ENCODE peak calls at places on chromosomes 4 and X, in six cellular contexts. I, Z, Q, V, D and M are unnamed samples.

GRCh38 chrX:129939986-129940385 is 34.0 kb downstream of the UTP14A start:
- DNase-seq in D (no peak), Z (no peak), Q (no peak), V (no peak), I (no peak), M (peak; percentile 64)

GRCh38 chrX:3962511-3963350 is 249.3 kb upstream of the PRKX start:
- DNase-seq in V (peak; percentile 18), Z (peak; percentile 64), Q (peak; percentile 36), D (peak; percentile 26), I (peak; percentile 34), M (peak; percentile 68)

GRCh38 chrX:119374736-119375135 is 24.4 kb upstream of the SLC25A43 start:
- DNase-seq in Z (peak; percentile 77), I (no peak), Q (no peak), D (peak; percentile 72), V (no peak), M (no peak)

GRCh38 chr4:44927361-44928061 is 201.2 kb upstream of the GNPDA2 start:
- DNase-seq in D (peak; percentile 50), Z (peak; percentile 57), Q (no peak), V (peak; percentile 0), I (peak; percentile 55), M (peak; percentile 58)

GRCh38 chr4:8427761-8428287 is 12.7 kb downstream of the ACOX3 start:
- DNase-seq in Z (peak; percentile 18), Q (no peak), I (no peak), V (peak; percentile 39), D (peak; percentile 70), M (peak; percentile 35)

GRCh38 chrX:76428243-76429130 is 977 bp downstream of the MAGEE1 start:
- DNase-seq in Q (no peak), V (peak; percentile 4), Z (no peak), D (peak; percentile 0), I (no peak), M (peak; percentile 10)

GRCh38 chr4:83170952-83171399 is 56.4 kb upstream of the PLAC8 start:
- DNase-seq in V (no peak), I (no peak), Q (no peak), D (no peak), Z (no peak), M (no peak)

GRCh38 chr4:39120418-39120817 is 58.4 kb downstream of the KLHL5 start:
- DNase-seq in V (no peak), I (no peak), Z (no peak), Q (no peak), D (no peak), M (no peak)

GRCh38 chr4:146029939-146030710 is 91.5 kb upstream of the ZNF827 start:
- DNase-seq in I (no peak), D (no peak), Z (peak; percentile 31), V (no peak), Q (no peak), M (no peak)

GRCh38 chr4:174907508-174907907 is 10.7 kb upstream of the ADAM29 start:
- DNase-seq in Q (no peak), Z (no peak), V (no peak), D (no peak), I (no peak), M (no peak)

GRCh38 chr4:8156617-8157016 is 2.0 kb downstream of the ABLIM2 start:
- DNase-seq in Q (no peak), I (no peak), Z (no peak), V (no peak), D (no peak), M (no peak)

GRCh38 chrX:146615807-146616206 is 193.8 kb upstream of the CXorf51B start:
- DNase-seq in Z (no peak), V (no peak), D (no peak), I (no peak), Q (no peak), M (no peak)

GRCh38 chr4:186820371-186820990 is 96.8 kb upstream of the FAT1 start:
- DNase-seq in V (peak; percentile 10), D (peak; percentile 42), Q (no peak), Z (no peak), I (no peak), M (peak; percentile 31)

GRCh38 chr4:138538743-138539142 is 296.6 kb upstream of the SLC7A11 start:
- DNase-seq in Z (no peak), I (no peak), D (no peak), V (no peak), Q (no peak), M (no peak)

GRCh38 chr4:61772116-61772515 is 572.0 kb downstream of the ADGRL3 start:
- DNase-seq in I (no peak), V (no peak), D (no peak), Z (peak; percentile 83), Q (no peak), M (no peak)

GRCh38 chrX:122512561-122513072 is 671.5 kb upstream of the GRIA3 start:
- DNase-seq in D (peak; percentile 41), Z (peak; percentile 3), V (no peak), I (no peak), Q (no peak), M (no peak)

GRCh38 chrX:9681011-9681410 is 84.6 kb downstream of the GPR143 start:
- DNase-seq in Z (no peak), Q (no peak), I (no peak), D (no peak), V (no peak), M (no peak)

GRCh38 chr4:144288011-144288903 is 147.7 kb upstream of the GYPA start:
- DNase-seq in V (no peak), D (no peak), Z (no peak), I (no peak), Q (no peak), M (peak; percentile 5)

GRCh38 chr4:8245879-8246833 is 23.4 kb upstream of the HTRA3 start:
- DNase-seq in Z (no peak), I (no peak), Q (no peak), D (no peak), V (no peak), M (no peak)

GRCh38 chr4:61094854-61095598 is 105.1 kb upstream of the ADGRL3 start:
- DNase-seq in D (no peak), V (no peak), Z (no peak), I (no peak), Q (peak; percentile 33), M (no peak)

GRCh38 chr4:16079046-16079445 is 4.8 kb downstream of the PROM1 start:
- DNase-seq in Z (no peak), Q (no peak), V (no peak), I (peak; percentile 15), D (no peak), M (no peak)

GRCh38 chr4:125125256-125125655 is 189.5 kb upstream of the FAT4 start:
- DNase-seq in Q (no peak), I (no peak), V (no peak), D (no peak), Z (no peak), M (peak; percentile 30)

GRCh38 chr4:101175896-101176676 is 171.2 kb downstream of the PPP3CA start:
- DNase-seq in Q (no peak), D (no peak), Z (no peak), V (no peak), I (no peak), M (no peak)

GRCh38 chr4:101174679-101175078 is 172.6 kb downstream of the PPP3CA start:
- DNase-seq in V (no peak), Z (no peak), I (no peak), D (no peak), Q (no peak), M (no peak)

GRCh38 chr4:101183224-101183623 is 164.1 kb downstream of the PPP3CA start:
- DNase-seq in Q (no peak), I (no peak), Z (no peak), D (no peak), V (no peak), M (no peak)

GRCh38 chr4:101177146-101177545 is 170.2 kb downstream of the PPP3CA start:
- DNase-seq in Z (no peak), V (no peak), I (no peak), Q (no peak), D (peak; percentile 32), M (no peak)

GRCh38 chr4:101178731-101179130 is 168.6 kb downstream of the PPP3CA start:
- DNase-seq in I (no peak), V (no peak), Q (no peak), Z (peak; percentile 38), D (peak; percentile 67), M (no peak)
- H2AFZ ChIP-seq in I (no peak overlapping the region), V (no peak overlapping the region), Q (no peak overlapping the region), Z (no peak overlapping the region), D (no peak overlapping the region), M (no peak overlapping the region)

DNA sequence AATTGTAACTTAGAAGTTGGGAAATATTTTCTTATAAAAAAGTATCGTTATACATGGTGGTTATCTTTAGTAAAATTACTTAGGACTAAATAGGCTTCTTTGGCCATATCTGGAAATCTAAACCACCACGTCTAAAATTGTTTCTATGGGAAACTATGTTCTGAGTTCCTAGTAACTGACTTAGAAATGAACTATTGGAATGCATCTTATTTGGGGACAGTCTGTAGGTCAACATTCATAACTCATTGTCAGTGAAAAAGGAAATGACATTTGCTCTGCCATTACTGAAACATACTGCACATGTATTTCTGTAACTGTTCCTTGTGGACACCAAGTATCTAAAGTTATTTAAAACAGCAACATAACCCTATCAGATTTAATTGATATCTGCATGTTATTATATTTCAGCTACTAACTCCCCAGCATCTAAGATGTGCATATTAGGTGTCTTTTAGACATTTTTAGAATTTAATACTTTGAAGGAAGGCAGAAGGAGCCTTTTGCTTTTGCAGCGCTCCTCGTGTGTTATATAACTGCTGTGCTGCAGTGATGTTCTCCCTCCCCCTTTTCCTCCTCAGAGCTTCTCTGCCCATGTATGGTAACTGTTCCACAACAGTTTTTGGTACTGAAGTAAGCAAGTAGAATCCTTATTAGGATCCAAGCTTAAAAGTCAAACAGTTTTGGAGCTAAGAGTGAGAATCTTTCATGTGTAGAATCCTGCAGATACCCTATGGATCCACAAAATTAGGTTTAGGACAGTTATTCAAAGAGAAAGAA is 37.2 kb upstream of the TMEM131L start:
- DNase-seq in I (no peak), V (no peak), D (no peak), Q (no peak), Z (no peak), M (no peak)
- H3F3A ChIP-seq in I (peaks cover 9% of the 10 kb centered on the region), V (no peaks in the 10 kb centered on the region), D (peaks cover 37% of the 10 kb centered on the region), Q (peaks cover 13% of the 10 kb centered on the region), Z (no peaks in the 10 kb centered on the region), M (no peaks in the 10 kb centered on the region)

DNA sequence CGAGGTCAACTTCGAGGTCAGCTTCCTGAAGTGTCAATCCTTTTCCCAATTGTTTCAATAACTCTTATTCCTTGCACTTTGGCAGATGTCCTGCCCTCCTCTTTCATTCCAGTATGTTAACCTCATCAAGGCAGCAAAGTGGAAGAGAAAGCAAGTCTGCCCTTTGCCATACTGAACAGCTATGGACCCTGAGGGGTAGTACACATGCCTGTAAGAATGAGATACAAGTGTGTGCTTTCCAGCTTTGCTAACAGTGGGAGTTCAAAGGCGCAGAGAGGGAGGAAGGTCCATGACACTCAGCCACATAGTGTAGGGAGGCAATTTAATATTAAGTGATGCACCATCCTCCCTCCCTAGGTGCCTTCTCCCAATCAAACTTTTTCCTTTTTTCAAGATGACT is 96.4 kb upstream of the ZCCHC13 start:
- DNase-seq in Z (no peak), Q (no peak), D (no peak), I (no peak), V (no peak), M (no peak)
- H2AFZ ChIP-seq in Z (no peak overlapping the region), Q (no peak overlapping the region), D (no peak overlapping the region), I (no peak overlapping the region), V (no peak overlapping the region), M (no peak overlapping the region)

GRCh38 chr4:47990145-47990544 is 26.3 kb downstream of the CNGA1 start:
- DNase-seq in V (no peak), Z (peak; percentile 6), I (no peak), D (no peak), Q (no peak), M (no peak)
- H3F3A ChIP-seq in V (no peaks in the 10 kb centered on the region), Z (no peaks in the 10 kb centered on the region), I (no peaks in the 10 kb centered on the region), D (no peaks in the 10 kb centered on the region), Q (no peaks in the 10 kb centered on the region), M (no peaks in the 10 kb centered on the region)